ENCODE peak calls at places on chromosomes 16 and 17, in seven cellular contexts. P is adrenal gland, E is lung, G is body of pancreas, L is heart left ventricle, Y is PC-9, F is endodermal cell. W is an unnamed sample. For H3K4me1, the result is how much of the 10 kb centered on the place peaks cover.

GRCh38 chr16:15913046-15913698 is 24.8 kb upstream of the CEP20 start:
- DNase-seq in L (no peak), Y (no peak), G (no peak), F (no peak), P (no peak), E (no peak), W (no peak)

GRCh38 chr16:84098939-84099338 is 17.8 kb downstream of the MBTPS1 start:
- DNase-seq in P (no peak), E (no peak), Y (no peak), G (no peak), F (no peak), L (no peak), W (no peak)

GRCh38 chr16:90046971-90047713 is 27.9 kb upstream of the DBNDD1 start:
- DNase-seq in E (peak), F (peak), G (peak), L (peak), P (peak), Y (peak), W (no peak)

GRCh38 chr16:73319747-73320146 is 271.8 kb upstream of the ZFHX3 start:
- DNase-seq in P (no peak), F (no peak), Y (no peak), G (no peak), L (no peak), E (no peak), W (no peak)

GRCh38 chr17:81481011-81481799 is 31.4 kb downstream of the ACTG1 start:
- DNase-seq in G (peak), Y (no peak), P (peak), E (no peak), F (peak), L (peak), W (peak)

GRCh38 chr16:67672739-67673662 is 6.4 kb downstream of the C16orf86 start:
- DNase-seq in F (peak), Y (peak), P (peak), G (peak), E (peak), L (peak), W (peak)

GRCh38 chr17:72467841-72468653 is 347.2 kb downstream of the SOX9 start:
- DNase-seq in E (no peak), P (no peak), Y (no peak), G (no peak), L (peak), F (peak), W (peak)

GRCh38 chr17:83178533-83179201 is 99.3 kb downstream of the METRNL start:
- DNase-seq in G (no peak), F (peak), P (no peak), Y (no peak), E (no peak), L (no peak), W (no peak)

GRCh38 chr17:1312261-1312870 is 32.9 kb downstream of the TRARG1 start:
- DNase-seq in F (peak), G (peak), Y (peak), L (no peak), E (no peak), P (no peak), W (no peak)

GRCh38 chr16:50585331-50585776 is 37.2 kb downstream of the NKD1 start:
- DNase-seq in Y (no peak), L (peak), F (no peak), G (peak), E (peak), P (peak), W (no peak)

GRCh38 chr17:6078370-6078950 is 8.3 kb downstream of the WSCD1 start:
- DNase-seq in E (no peak), P (no peak), G (no peak), L (no peak), F (no peak), Y (no peak), W (no peak)

GRCh38 chr17:81574643-81574956 is 22.4 kb upstream of the FAAP100 start:
- DNase-seq in P (no peak), E (no peak), Y (no peak), G (no peak), F (no peak), L (no peak), W (no peak)

GRCh38 chr16:21205303-21205702 is 6.1 kb downstream of the ZP2 start:
- DNase-seq in G (no peak), Y (no peak), P (no peak), F (no peak), L (no peak), E (no peak), W (no peak)

GRCh38 chr17:1197781-1198490 is 18.2 kb upstream of the ABR start:
- DNase-seq in F (no peak), G (peak), L (peak), P (peak), E (peak), Y (no peak), W (peak)

GRCh38 chr16:67241008-67241900 is 6.0 kb downstream of the FHOD1 start:
- DNase-seq in F (peak), E (peak), P (peak), L (peak), Y (peak), G (peak), W (peak)

GRCh38 chr17:46903762-46904672 is 18.9 kb upstream of the GOSR2 start:
- DNase-seq in G (no peak), L (no peak), P (no peak), E (no peak), F (no peak), Y (no peak), W (no peak)

GRCh38 chr16:88558457-88559442 is 11.5 kb upstream of the ZC3H18 start:
- DNase-seq in Y (peak), F (peak), E (peak), P (peak), G (peak), L (peak), W (peak)

GRCh38 chr17:72502940-72503341 is 382.1 kb downstream of the SOX9 start:
- DNase-seq in F (no peak), P (no peak), E (no peak), L (no peak), Y (no peak), G (no peak), W (no peak)

GRCh38 chr17:83183951-83184506 is 104.6 kb downstream of the METRNL start:
- DNase-seq in P (no peak), Y (no peak), F (no peak), L (no peak), G (no peak), E (peak), W (no peak)

GRCh38 chr17:79985951-79986391 is 49.7 kb downstream of the TBC1D16 start:
- DNase-seq in F (peak), Y (no peak), P (peak), E (no peak), L (no peak), G (no peak), W (peak)
- H3K4me1 ChIP-seq in F (under half), Y (under half), P (under half), E (under half), L (under half), G (under half), W (under half)

GRCh38 chr16:75112281-75113045 is 4.1 kb downstream of the LDHD start:
- DNase-seq in F (no peak), E (no peak), Y (no peak), P (no peak), G (no peak), L (no peak), W (no peak)
- H3K27ac ChIP-seq in F (no peak), E (peak), Y (no peak), P (no peak), G (no peak), L (peak), W (no peak)

GRCh38 chr17:49508891-49509587 is 13.9 kb downstream of the NGFR start:
- DNase-seq in P (no peak), L (no peak), Y (no peak), G (no peak), F (no peak), E (no peak), W (no peak)
- H3K4me3 ChIP-seq in P (no peak), L (no peak), Y (no peak), G (no peak), F (no peak), E (no peak), W (no peak)

GRCh38 chr17:4316648-4317047 is 49.8 kb downstream of the UBE2G1 start:
- DNase-seq in L (no peak), F (no peak), G (no peak), E (no peak), Y (peak), P (no peak), W (no peak)
- H3K4me1 ChIP-seq in L (under half), F (under half), G (under half), E (under half), Y (under half), P (under half), W (under half)

DNA sequence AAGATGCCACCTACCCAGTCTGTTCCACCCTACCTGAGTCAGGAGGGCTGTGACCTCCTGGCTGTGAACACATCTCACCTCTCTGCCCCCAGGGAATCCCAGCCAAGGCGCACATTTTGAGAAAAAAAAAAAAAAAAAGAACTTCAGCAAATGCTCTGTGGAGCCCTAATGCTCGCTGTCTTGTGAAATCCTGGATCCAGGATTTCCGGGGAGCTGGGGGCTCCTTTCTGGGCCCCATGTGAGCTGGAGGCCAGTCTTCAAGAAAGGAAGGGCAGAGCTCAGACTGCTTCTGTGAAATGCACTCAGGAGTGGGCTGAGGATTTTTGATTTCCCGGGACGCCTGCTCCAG is 36.0 kb upstream of the EMP2 start:
- DNase-seq in Y (no peak), G (no peak), P (no peak), L (no peak), E (no peak), F (no peak), W (no peak)
- H3K27ac ChIP-seq in Y (no peak), G (no peak), P (no peak), L (peak), E (peak), F (no peak), W (no peak)

W was measured in small intestine.